ENCODE peak calls at places on chromosomes 11 and 22, in seven cellular contexts. N, W, E, Q, H, Z and G are unnamed samples.

GRCh38 chr11:82996966-82997606 is 74.6 kb downstream of the RAB30 start:
- DNase-seq in N (no peak), W (peak), E (no peak), Q (peak), H (no peak), Z (no peak), G (peak)

GRCh38 chr11:114847599-114847998 is 169.3 kb downstream of the NXPE2 start:
- DNase-seq in N (no peak), W (no peak), E (no peak), Q (no peak), H (no peak), Z (peak), G (no peak)

GRCh38 chr11:107385361-107385982 is 72.2 kb downstream of the CWF19L2 start:
- DNase-seq in N (no peak), W (peak), E (no peak), Q (no peak), H (peak), Z (no peak), G (no peak)

GRCh38 chr11:83671295-83671694 is 385.1 kb upstream of the CCDC90B start:
- DNase-seq in N (no peak), W (no peak), E (no peak), Q (no peak), H (no peak), Z (no peak), G (no peak)

GRCh38 chr11:13487661-13488030 is 8.2 kb downstream of the PTH start:
- DNase-seq in N (no peak), W (no peak), E (no peak), Q (no peak), H (peak), Z (peak), G (no peak)

GRCh38 chr11:17790453-17790852 is 55.9 kb downstream of the KCNC1 start:
- DNase-seq in N (no peak), W (peak), E (no peak), Q (no peak), H (no peak), Z (no peak), G (no peak)

GRCh38 chr11:6746086-6746618 is 25.6 kb downstream of the OR2AG2 start:
- DNase-seq in N (no peak), W (no peak), E (no peak), Q (no peak), H (no peak), Z (no peak), G (no peak)

GRCh38 chr11:118620529-118621070 is 13.2 kb downstream of the PHLDB1 start:
- DNase-seq in N (peak), W (peak), E (no peak), Q (no peak), H (no peak), Z (no peak), G (no peak)

GRCh38 chr22:22709719-22710445 is 65.5 kb downstream of the GGTLC2 start:
- DNase-seq in N (no peak), W (no peak), E (no peak), Q (no peak), H (no peak), Z (peak), G (no peak)

GRCh38 chr11:61193596-61193995 is 9.7 kb upstream of the PGA3 start:
- DNase-seq in N (no peak), W (no peak), E (no peak), Q (no peak), H (no peak), Z (no peak), G (no peak)

GRCh38 chr11:19378814-19379213 is 138.1 kb upstream of the E2F8 start:
- DNase-seq in N (no peak), W (no peak), E (no peak), Q (no peak), H (no peak), Z (no peak), G (no peak)

GRCh38 chr22:26592368-26593015 is 2.6 kb upstream of the TPST2 start:
- DNase-seq in N (no peak), W (no peak), E (no peak), Q (no peak), H (no peak), Z (no peak), G (no peak)

GRCh38 chr11:13038366-13038765 is 29.2 kb downstream of the RASSF10 start:
- DNase-seq in N (no peak), W (no peak), E (no peak), Q (no peak), H (no peak), Z (no peak), G (no peak)

GRCh38 chr11:76047231-76047630 is 159.1 kb downstream of the WNT11 start:
- DNase-seq in N (no peak), W (peak), E (no peak), Q (no peak), H (peak), Z (no peak), G (no peak)

GRCh38 chr11:2305862-2306823 is 4.3 kb downstream of the TSPAN32 start:
- DNase-seq in N (peak), W (peak), E (no peak), Q (no peak), H (peak), Z (no peak), G (no peak)

GRCh38 chr11:47766363-47767227 is 546 bp downstream of the FNBP4 start:
- DNase-seq in N (peak), W (peak), E (peak), Q (peak), H (peak), Z (peak), G (peak)

GRCh38 chr22:30253205-30253852 is 6.8 kb upstream of the LIF start:
- DNase-seq in N (no peak), W (peak), E (no peak), Q (no peak), H (peak), Z (no peak), G (peak)

GRCh38 chr11:35682230-35683195 is 19.9 kb downstream of the TRIM44 start:
- DNase-seq in N (no peak), W (peak), E (no peak), Q (no peak), H (no peak), Z (peak), G (peak)

GRCh38 chr11:66951135-66951534 is 7.0 kb downstream of the PC start:
- DNase-seq in N (no peak), W (no peak), E (no peak), Q (no peak), H (no peak), Z (peak), G (no peak)

GRCh38 chr11:35799655-35800054 is 137.1 kb downstream of the TRIM44 start:
- DNase-seq in N (no peak), W (no peak), E (no peak), Q (no peak), H (no peak), Z (no peak), G (no peak)

GRCh38 chr11:55714982-55715888 is 53.2 kb downstream of the OR4C6 start:
- DNase-seq in N (no peak), W (no peak), E (no peak), Q (no peak), H (no peak), Z (peak), G (no peak)

GRCh38 chr11:45646275-45646970 is 19.0 kb downstream of the CHST1 start:
- DNase-seq in N (no peak), W (no peak), E (no peak), Q (no peak), H (peak), Z (peak), G (no peak)

GRCh38 chr22:34395370-34395769 is 475.1 kb upstream of the LARGE1 start:
- DNase-seq in N (no peak), W (no peak), E (no peak), Q (no peak), H (no peak), Z (peak), G (no peak)

GRCh38 chr11:102007567-102008437 is 39.4 kb upstream of the CFAP300 start:
- DNase-seq in N (no peak), W (peak), E (no peak), Q (no peak), H (no peak), Z (peak), G (no peak)
- H3K4me3 ChIP-seq in N (no peak), W (no peak), E (no peak), Q (no peak), H (no peak), Z (no peak), G (no peak)

GRCh38 chr22:17891427-17892167 is 117.3 kb upstream of the BID start:
- DNase-seq in N (no peak), W (no peak), E (no peak), Q (peak), H (no peak), Z (peak), G (no peak)
- H3K27ac ChIP-seq in N (no peak), W (no peak), E (no peak), Q (peak), H (peak), Z (no peak), G (peak)

GRCh38 chr11:120385690-120386089 is 49.5 kb downstream of the ARHGEF12 start:
- DNase-seq in N (no peak), W (no peak), E (no peak), Q (no peak), H (no peak), Z (no peak), G (no peak)
- H3K4me3 ChIP-seq in N (no peak), W (no peak), E (no peak), Q (no peak), H (no peak), Z (no peak), G (peak)

GRCh38 chr11:14584595-14584994 is 59.0 kb upstream of the PDE3B start:
- DNase-seq in N (no peak), W (no peak), E (no peak), Q (no peak), H (no peak), Z (peak), G (no peak)
- H3K27ac ChIP-seq in N (no peak), W (no peak), E (no peak), Q (no peak), H (no peak), Z (no peak), G (no peak)

DNA sequence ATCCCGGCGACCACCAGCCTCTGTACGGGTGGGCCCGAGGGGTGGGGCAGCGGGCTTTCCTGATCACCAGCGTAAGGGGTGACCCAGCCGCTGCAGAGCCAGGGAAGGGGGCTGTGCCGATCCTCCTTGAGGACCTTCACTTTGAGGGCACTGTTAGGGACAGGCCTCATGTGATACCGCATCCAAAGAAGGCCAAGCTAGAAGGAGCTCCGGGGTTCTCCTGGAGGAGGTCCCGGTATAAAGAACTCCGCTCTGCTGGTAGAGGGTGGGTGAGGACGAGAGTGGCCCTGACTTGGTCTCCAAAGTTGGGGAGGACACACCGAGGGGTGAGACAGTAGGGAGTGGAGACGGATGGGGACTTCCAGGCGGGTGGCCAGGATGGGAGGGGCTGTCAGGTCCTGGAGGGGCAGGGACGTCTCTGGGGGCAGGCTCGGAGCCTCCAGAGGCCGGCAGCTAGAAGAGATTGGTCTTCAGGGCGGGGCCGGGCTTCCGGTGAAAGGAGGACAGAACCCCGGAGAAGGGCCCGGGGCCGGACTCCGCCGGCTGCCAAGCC is 4.6 kb downstream of the PHOX2A start:
- DNase-seq in N (peak), W (peak), E (peak), Q (peak), H (no peak), Z (peak), G (no peak)
- H3K4me3 ChIP-seq in N (peak), W (no peak), E (peak), Q (peak), H (peak), Z (no peak), G (peak)

DNA sequence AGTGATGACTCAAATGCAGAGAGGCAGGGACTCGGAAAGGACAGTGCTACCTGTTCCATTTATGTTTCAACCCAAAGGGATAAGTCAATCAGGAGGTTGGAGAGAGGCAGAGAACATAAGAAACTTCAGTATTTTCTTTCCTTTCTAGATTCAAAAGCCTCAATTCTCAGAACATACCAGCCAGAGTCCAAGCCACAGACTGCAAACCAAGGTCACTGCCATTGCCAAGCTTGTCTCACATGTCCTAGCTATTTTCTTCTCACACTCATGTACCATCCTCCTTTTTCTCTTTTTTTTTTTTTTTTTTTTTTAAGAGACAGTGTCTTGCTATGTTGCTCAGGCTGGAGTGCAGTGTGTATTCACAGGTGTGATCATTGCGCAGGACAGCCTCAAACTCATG is 111.7 kb upstream of the AKIP1 start:
- DNase-seq in N (no peak), W (no peak), E (no peak), Q (no peak), H (no peak), Z (no peak), G (no peak)
- H3K27ac ChIP-seq in N (no peak), W (no peak), E (no peak), Q (no peak), H (no peak), Z (no peak), G (no peak)

GRCh38 chr22:24506802-24507438 is 11.8 kb downstream of the UPB1 start:
- DNase-seq in N (no peak), W (peak), E (no peak), Q (no peak), H (peak), Z (no peak), G (no peak)
- H3K4me3 ChIP-seq in N (no peak), W (no peak), E (no peak), Q (no peak), H (no peak), Z (no peak), G (no peak)

DNA sequence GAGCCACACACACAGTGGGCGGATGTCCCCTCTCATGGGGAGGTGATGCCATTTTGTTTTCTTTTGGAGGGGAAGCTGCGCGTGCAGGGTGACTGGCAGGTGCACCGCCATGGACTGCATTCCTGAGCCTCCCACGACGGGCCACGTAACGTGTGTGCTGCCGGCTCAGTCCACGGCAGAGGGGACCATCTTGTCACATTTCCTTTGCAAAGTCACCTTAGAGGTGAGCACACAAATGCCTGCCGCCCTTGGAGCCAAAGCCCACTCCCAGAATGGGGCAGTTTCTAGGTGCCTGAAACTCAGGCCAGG is 262.5 kb downstream of the CTTN start:
- DNase-seq in N (no peak), W (no peak), E (no peak), Q (no peak), H (peak), Z (no peak), G (no peak)
- H3K27ac ChIP-seq in N (no peak), W (no peak), E (no peak), Q (no peak), H (no peak), Z (no peak), G (peak)

GRCh38 chr22:36431977-36432376 is 44.2 kb upstream of the MYH9 start:
- DNase-seq in N (no peak), W (no peak), E (no peak), Q (no peak), H (no peak), Z (no peak), G (no peak)

GRCh38 chr22:36439481-36440271 is 41.8 kb downstream of the TXN2 start:
- DNase-seq in N (no peak), W (peak), E (no peak), Q (no peak), H (peak), Z (peak), G (no peak)

GRCh38 chr22:36433318-36434231 is 45.8 kb upstream of the MYH9 start:
- DNase-seq in N (peak), W (peak), E (no peak), Q (no peak), H (peak), Z (no peak), G (no peak)

GRCh38 chr22:36432592-36433317 is 45.0 kb upstream of the MYH9 start:
- DNase-seq in N (no peak), W (peak), E (no peak), Q (no peak), H (peak), Z (peak), G (peak)

GRCh38 chr22:36435516-36436415 is 45.7 kb downstream of the TXN2 start:
- DNase-seq in N (peak), W (no peak), E (peak), Q (no peak), H (peak), Z (peak), G (no peak)
- H3K4me3 ChIP-seq in N (no peak), W (no peak), E (no peak), Q (no peak), H (no peak), Z (no peak), G (no peak)

GRCh38 chr22:37565830-37566229 is 5.5 kb downstream of the CDC42EP1 start:
- DNase-seq in N (no peak), W (no peak), E (no peak), Q (no peak), H (peak), Z (no peak), G (no peak)
- H3K27ac ChIP-seq in N (peak), W (no peak), E (peak), Q (peak), H (peak), Z (no peak), G (peak)